ENCODE peak calls at places on chromosome 7, in six cellular contexts. One of them, this sample, is unnamed.

GRCh38 chr7:37016073-37016878 is 292.0 kb upstream of the AOAH start:
- DNase-seq in ovary: no peak
- DNase-seq in A549: peak
- DNase-seq in HepG2: peak
- DNase-seq in upper lobe of left lung: peak
- DNase-seq in transverse colon: no peak
- DNase-seq in this sample: no peak

GRCh38 chr7:16416289-16417282 is 4.8 kb downstream of the CRPPA start:
- DNase-seq in ovary: no peak
- DNase-seq in A549: no peak
- DNase-seq in HepG2: no peak
- DNase-seq in upper lobe of left lung: no peak
- DNase-seq in transverse colon: no peak
- DNase-seq in this sample: no peak

GRCh38 chr7:116924741-116925140 is 28.6 kb upstream of the ST7 start:
- DNase-seq in ovary: no peak
- DNase-seq in A549: no peak
- DNase-seq in HepG2: no peak
- DNase-seq in upper lobe of left lung: no peak
- DNase-seq in transverse colon: no peak
- DNase-seq in this sample: no peak

GRCh38 chr7:131904750-131905327 is 348.4 kb upstream of the PODXL start:
- DNase-seq in ovary: no peak
- DNase-seq in A549: no peak
- DNase-seq in HepG2: no peak
- DNase-seq in upper lobe of left lung: no peak
- DNase-seq in transverse colon: no peak
- DNase-seq in this sample: no peak

GRCh38 chr7:150448789-150449147 is 1.7 kb upstream of the GIMAP8 start:
- DNase-seq in ovary: peak
- DNase-seq in A549: peak
- DNase-seq in HepG2: peak
- DNase-seq in upper lobe of left lung: no peak
- DNase-seq in transverse colon: peak
- DNase-seq in this sample: peak

GRCh38 chr7:104538152-104538551 is 209.7 kb downstream of the LHFPL3 start:
- DNase-seq in ovary: no peak
- DNase-seq in A549: no peak
- DNase-seq in HepG2: no peak
- DNase-seq in upper lobe of left lung: no peak
- DNase-seq in transverse colon: no peak
- DNase-seq in this sample: no peak

GRCh38 chr7:139853576-139854511 is 24.8 kb downstream of the TBXAS1 start:
- DNase-seq in ovary: no peak
- DNase-seq in A549: peak
- DNase-seq in HepG2: no peak
- DNase-seq in upper lobe of left lung: no peak
- DNase-seq in transverse colon: peak
- DNase-seq in this sample: no peak

GRCh38 chr7:116395125-116395791 is 104.3 kb upstream of the CAV2 start:
- DNase-seq in ovary: no peak
- DNase-seq in A549: peak
- DNase-seq in HepG2: no peak
- DNase-seq in upper lobe of left lung: no peak
- DNase-seq in transverse colon: no peak
- DNase-seq in this sample: no peak

GRCh38 chr7:47333131-47333887 is 248.6 kb downstream of the TNS3 start:
- DNase-seq in ovary: no peak
- DNase-seq in A549: no peak
- DNase-seq in HepG2: no peak
- DNase-seq in upper lobe of left lung: no peak
- DNase-seq in transverse colon: no peak
- DNase-seq in this sample: no peak

GRCh38 chr7:3922175-3922635 is 621.2 kb downstream of the SDK1 start:
- DNase-seq in ovary: no peak
- DNase-seq in A549: peak
- DNase-seq in HepG2: peak
- DNase-seq in upper lobe of left lung: no peak
- DNase-seq in transverse colon: peak
- DNase-seq in this sample: no peak

GRCh38 chr7:94418851-94419250 is 24.2 kb downstream of the COL1A2 start:
- DNase-seq in ovary: no peak
- DNase-seq in A549: no peak
- DNase-seq in HepG2: no peak
- DNase-seq in upper lobe of left lung: no peak
- DNase-seq in transverse colon: no peak
- DNase-seq in this sample: no peak

GRCh38 chr7:121019018-121019417 is 30.5 kb downstream of the CPED1 start:
- DNase-seq in ovary: no peak
- DNase-seq in A549: no peak
- DNase-seq in HepG2: no peak
- DNase-seq in upper lobe of left lung: no peak
- DNase-seq in transverse colon: no peak
- DNase-seq in this sample: no peak
- TF ChIP-seq EP300 in ovary: no peak
- TF ChIP-seq EP300 in A549: no peak
- TF ChIP-seq EP300 in HepG2: no peak
- TF ChIP-seq EP300 in upper lobe of left lung: no peak
- TF ChIP-seq EP300 in transverse colon: no peak
- TF ChIP-seq EP300 in this sample: no peak

GRCh38 chr7:69599211-69599878 is 1.1 kb downstream of the AUTS2 start:
- DNase-seq in ovary: peak
- DNase-seq in A549: peak
- DNase-seq in HepG2: no peak
- DNase-seq in upper lobe of left lung: peak
- DNase-seq in transverse colon: no peak
- DNase-seq in this sample: no peak

GRCh38 chr7:69599879-69600764 is 1.8 kb downstream of the AUTS2 start:
- DNase-seq in ovary: peak
- DNase-seq in A549: peak
- DNase-seq in HepG2: no peak
- DNase-seq in upper lobe of left lung: no peak
- DNase-seq in transverse colon: no peak
- DNase-seq in this sample: no peak

GRCh38 chr7:69597278-69598076 is 798 bp upstream of the AUTS2 start:
- DNase-seq in ovary: no peak
- DNase-seq in A549: peak
- DNase-seq in HepG2: no peak
- DNase-seq in upper lobe of left lung: peak
- DNase-seq in transverse colon: no peak
- DNase-seq in this sample: peak

GRCh38 chr7:69598081-69598486 is at the start of gene AUTS2:
- DNase-seq in ovary: peak
- DNase-seq in A549: peak
- DNase-seq in HepG2: peak
- DNase-seq in upper lobe of left lung: peak
- DNase-seq in transverse colon: peak
- DNase-seq in this sample: peak

DNA sequence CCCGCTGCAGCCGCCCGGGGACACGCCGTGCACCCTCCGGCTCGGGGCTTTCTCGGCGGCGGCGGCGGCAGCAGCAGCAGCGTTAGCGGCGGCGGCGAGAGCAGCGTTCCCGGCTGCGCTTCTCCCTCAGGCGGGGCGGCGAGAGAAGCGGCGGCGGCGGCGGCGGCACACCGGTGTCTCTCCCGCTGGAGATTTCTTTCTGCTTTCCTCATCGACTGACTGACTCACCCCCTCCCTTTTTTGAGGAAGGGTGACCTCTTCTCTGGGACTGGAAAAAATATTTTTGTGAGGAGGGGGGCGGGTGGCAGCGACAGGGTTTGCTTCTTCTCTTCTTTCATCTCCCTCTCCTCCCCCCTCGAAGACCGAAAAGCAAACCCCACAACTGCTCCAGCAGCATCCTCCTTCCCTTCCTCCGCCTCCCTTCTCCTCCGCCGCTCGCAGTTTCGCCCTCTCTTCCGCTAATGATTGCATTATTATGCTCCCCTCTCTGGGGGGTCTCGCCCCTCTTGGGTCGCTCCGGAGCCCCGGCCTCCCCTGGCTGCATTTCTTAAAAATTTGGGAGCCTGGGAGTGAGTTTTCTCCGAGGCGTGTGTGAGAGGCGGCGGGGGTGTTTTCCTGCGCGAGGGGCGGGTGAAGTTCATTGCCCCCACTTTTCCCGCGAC is 343 bp downstream of the AUTS2 start:
- DNase-seq in ovary: peak
- DNase-seq in A549: no peak
- DNase-seq in HepG2: no peak
- DNase-seq in upper lobe of left lung: no peak
- DNase-seq in transverse colon: no peak
- DNase-seq in this sample: no peak
- TF ChIP-seq POLR2A in ovary: peak
- TF ChIP-seq POLR2A in A549: no peak
- TF ChIP-seq POLR2A in HepG2: no peak
- TF ChIP-seq POLR2A in upper lobe of left lung: no peak
- TF ChIP-seq POLR2A in transverse colon: no peak
- TF ChIP-seq POLR2A in this sample: peak

GRCh38 chr7:101555269-101555920 is 73.7 kb downstream of the MYL10 start:
- DNase-seq in ovary: no peak
- DNase-seq in A549: no peak
- DNase-seq in HepG2: no peak
- DNase-seq in upper lobe of left lung: no peak
- DNase-seq in transverse colon: peak
- DNase-seq in this sample: peak
- TF ChIP-seq CTCF in ovary: no peak
- TF ChIP-seq CTCF in A549: no peak
- TF ChIP-seq CTCF in HepG2: no peak
- TF ChIP-seq CTCF in upper lobe of left lung: no peak
- TF ChIP-seq CTCF in transverse colon: no peak
- TF ChIP-seq CTCF in this sample: no peak

GRCh38 chr7:12398186-12398585 is 5.5 kb downstream of the VWDE start:
- DNase-seq in ovary: no peak
- DNase-seq in A549: no peak
- DNase-seq in HepG2: no peak
- DNase-seq in upper lobe of left lung: no peak
- DNase-seq in transverse colon: no peak
- DNase-seq in this sample: no peak
- TF ChIP-seq EP300 in ovary: no peak
- TF ChIP-seq EP300 in A549: no peak
- TF ChIP-seq EP300 in HepG2: no peak
- TF ChIP-seq EP300 in upper lobe of left lung: no peak
- TF ChIP-seq EP300 in transverse colon: no peak
- TF ChIP-seq EP300 in this sample: no peak

This sample was measured in suprapubic skin.